ENCODE peak calls at places on chromosomes 13 and 19, in eight cellular contexts. One of them, this sample, is unnamed.

GRCh38 chr19:1103691-1104451 is at the start of gene GPX4:
- DNase-seq in ovary: peak; percentile 99
- DNase-seq in stromal cell of bone marrow: peak; percentile 99
- DNase-seq in mesendoderm: peak; percentile 100
- DNase-seq in MM.1S: peak; percentile 100
- DNase-seq in M059J: peak; percentile 99
- DNase-seq in AG10803: peak; percentile 99
- DNase-seq in fibroblast of the conjunctiva: peak; percentile 99
- DNase-seq in this sample: peak; percentile 99

GRCh38 chr13:59464926-59465325 is 698.8 kb downstream of the DIAPH3 start:
- DNase-seq in ovary: no peak
- DNase-seq in stromal cell of bone marrow: no peak
- DNase-seq in mesendoderm: no peak
- DNase-seq in MM.1S: no peak
- DNase-seq in M059J: no peak
- DNase-seq in AG10803: no peak
- DNase-seq in fibroblast of the conjunctiva: no peak
- DNase-seq in this sample: no peak

GRCh38 chr13:41562083-41562482 is 104.7 kb downstream of the RGCC start:
- DNase-seq in ovary: peak; percentile 76
- DNase-seq in stromal cell of bone marrow: no peak
- DNase-seq in mesendoderm: no peak
- DNase-seq in MM.1S: no peak
- DNase-seq in M059J: peak; percentile 75
- DNase-seq in AG10803: peak; percentile 84
- DNase-seq in fibroblast of the conjunctiva: peak; percentile 72
- DNase-seq in this sample: no peak

GRCh38 chr13:27370305-27370853 is 54.0 kb upstream of the GTF3A start:
- DNase-seq in ovary: no peak
- DNase-seq in stromal cell of bone marrow: no peak
- DNase-seq in mesendoderm: no peak
- DNase-seq in MM.1S: no peak
- DNase-seq in M059J: peak; percentile 11
- DNase-seq in AG10803: no peak
- DNase-seq in fibroblast of the conjunctiva: no peak
- DNase-seq in this sample: no peak

GRCh38 chr19:19074172-19074905 is 10.5 kb downstream of the SLC25A42 start:
- DNase-seq in ovary: no peak
- DNase-seq in stromal cell of bone marrow: no peak
- DNase-seq in mesendoderm: no peak
- DNase-seq in MM.1S: no peak
- DNase-seq in M059J: no peak
- DNase-seq in AG10803: no peak
- DNase-seq in fibroblast of the conjunctiva: no peak
- DNase-seq in this sample: no peak

GRCh38 chr19:40143612-40144011 is 47.6 kb upstream of the MAP3K10 start:
- DNase-seq in ovary: no peak
- DNase-seq in stromal cell of bone marrow: peak; percentile 18
- DNase-seq in mesendoderm: no peak
- DNase-seq in MM.1S: peak; percentile 96
- DNase-seq in M059J: no peak
- DNase-seq in AG10803: peak; percentile 38
- DNase-seq in fibroblast of the conjunctiva: no peak
- DNase-seq in this sample: peak; percentile 65

GRCh38 chr19:34503546-34504272 is 22.2 kb downstream of the WTIP start:
- DNase-seq in ovary: no peak
- DNase-seq in stromal cell of bone marrow: no peak
- DNase-seq in mesendoderm: no peak
- DNase-seq in MM.1S: no peak
- DNase-seq in M059J: no peak
- DNase-seq in AG10803: no peak
- DNase-seq in fibroblast of the conjunctiva: no peak
- DNase-seq in this sample: no peak

GRCh38 chr19:9952276-9952675 is 16.0 kb upstream of the OLFM2 start:
- DNase-seq in ovary: no peak
- DNase-seq in stromal cell of bone marrow: no peak
- DNase-seq in mesendoderm: no peak
- DNase-seq in MM.1S: no peak
- DNase-seq in M059J: no peak
- DNase-seq in AG10803: no peak
- DNase-seq in fibroblast of the conjunctiva: no peak
- DNase-seq in this sample: no peak

GRCh38 chr13:39052944-39053343 is 14.7 kb downstream of the NHLRC3 start:
- DNase-seq in ovary: no peak
- DNase-seq in stromal cell of bone marrow: no peak
- DNase-seq in mesendoderm: no peak
- DNase-seq in MM.1S: no peak
- DNase-seq in M059J: no peak
- DNase-seq in AG10803: no peak
- DNase-seq in fibroblast of the conjunctiva: no peak
- DNase-seq in this sample: no peak

GRCh38 chr19:18650468-18651001 is 13.7 kb downstream of the KLHL26 start:
- DNase-seq in ovary: peak; percentile 66
- DNase-seq in stromal cell of bone marrow: peak; percentile 84
- DNase-seq in mesendoderm: no peak
- DNase-seq in MM.1S: no peak
- DNase-seq in M059J: no peak
- DNase-seq in AG10803: peak; percentile 70
- DNase-seq in fibroblast of the conjunctiva: no peak
- DNase-seq in this sample: no peak

GRCh38 chr19:13149628-13150186 is 468 bp downstream of the STX10 start:
- DNase-seq in ovary: peak; percentile 49
- DNase-seq in stromal cell of bone marrow: no peak
- DNase-seq in mesendoderm: no peak
- DNase-seq in MM.1S: peak; percentile 49
- DNase-seq in M059J: peak; percentile 60
- DNase-seq in AG10803: peak; percentile 34
- DNase-seq in fibroblast of the conjunctiva: no peak
- DNase-seq in this sample: peak; percentile 53

GRCh38 chr13:109744512-109745051 is 41.8 kb downstream of the IRS2 start:
- DNase-seq in ovary: peak; percentile 95
- DNase-seq in stromal cell of bone marrow: no peak
- DNase-seq in mesendoderm: no peak
- DNase-seq in MM.1S: no peak
- DNase-seq in M059J: no peak
- DNase-seq in AG10803: no peak
- DNase-seq in fibroblast of the conjunctiva: peak; percentile 39
- DNase-seq in this sample: no peak

GRCh38 chr13:69683921-69684663 is 423.5 kb upstream of the ATXN8OS start:
- DNase-seq in ovary: no peak
- DNase-seq in stromal cell of bone marrow: no peak
- DNase-seq in mesendoderm: no peak
- DNase-seq in MM.1S: peak; percentile 37
- DNase-seq in M059J: no peak
- DNase-seq in AG10803: no peak
- DNase-seq in fibroblast of the conjunctiva: no peak
- DNase-seq in this sample: no peak

GRCh38 chr19:35782589-35782988 is 7.2 kb downstream of the ARHGAP33 start:
- DNase-seq in ovary: no peak
- DNase-seq in stromal cell of bone marrow: no peak
- DNase-seq in mesendoderm: no peak
- DNase-seq in MM.1S: no peak
- DNase-seq in M059J: no peak
- DNase-seq in AG10803: no peak
- DNase-seq in fibroblast of the conjunctiva: no peak
- DNase-seq in this sample: no peak

GRCh38 chr13:73059460-73060250 is 850 bp downstream of the KLF5 start:
- DNase-seq in ovary: peak; percentile 27
- DNase-seq in stromal cell of bone marrow: no peak
- DNase-seq in mesendoderm: peak; percentile 81
- DNase-seq in MM.1S: peak; percentile 54
- DNase-seq in M059J: peak; percentile 61
- DNase-seq in AG10803: peak; percentile 15
- DNase-seq in fibroblast of the conjunctiva: no peak
- DNase-seq in this sample: peak; percentile 60

GRCh38 chr13:106101201-106101600 is 434.3 kb downstream of the EFNB2 start:
- DNase-seq in ovary: no peak
- DNase-seq in stromal cell of bone marrow: no peak
- DNase-seq in mesendoderm: no peak
- DNase-seq in MM.1S: no peak
- DNase-seq in M059J: peak; percentile 49
- DNase-seq in AG10803: no peak
- DNase-seq in fibroblast of the conjunctiva: no peak
- DNase-seq in this sample: no peak

This sample was measured in activated CD4-positive, alpha-beta memory T cell treated with anti-CD3 and anti-CD28 coated beads for 36 hours.